ENCODE peak calls at places on chromosomes 11 and 22, in seven cellular contexts. Y is NCI-H774; S is HL-60; H is cardiac muscle cell; I is PC-3; A is activated CD4-positive, alpha-beta T cell treated with anti-CD3 and anti-CD28 coated beads, Interleukin-2, amount 50 U/mL, for 48 hours; J is aorta. C is an unnamed sample.
A peak's percentile ranks its signal among the peaks of the same experiment; 100 is the strongest.

GRCh38 chr11:134423106-134423505 is 11.1 kb upstream of the B3GAT1 start:
- DNase-seq in Y (no peak), S (no peak), H (no peak), I (no peak), A (no peak), J (no peak), C (no peak)

GRCh38 chr22:49151256-49152131 is 676.2 kb downstream of the BRD1 start:
- DNase-seq in Y (no peak), S (no peak), H (no peak), I (no peak), A (no peak), J (no peak), C (no peak)

GRCh38 chr22:45828836-45829235 is 148.1 kb downstream of the WNT7B start:
- DNase-seq in Y (no peak), S (no peak), H (no peak), I (no peak), A (no peak), J (no peak), C (no peak)

GRCh38 chr11:22688914-22689313 is 22.5 kb downstream of the GAS2 start:
- DNase-seq in Y (no peak), S (no peak), H (no peak), I (no peak), A (no peak), J (no peak), C (no peak)

GRCh38 chr11:1375955-1376258 is 13.8 kb upstream of the BRSK2 start:
- DNase-seq in Y (no peak), S (no peak), H (no peak), I (no peak), A (no peak), J (peak; percentile 41), C (no peak)

GRCh38 chr22:42937164-42937854 is 77.6 kb downstream of the PACSIN2 start:
- DNase-seq in Y (no peak), S (peak; percentile 89), H (no peak), I (peak; percentile 79), A (peak; percentile 53), J (peak; percentile 83), C (no peak)

GRCh38 chr22:46417268-46417580 is 81.7 kb downstream of the TRMU start:
- DNase-seq in Y (no peak), S (no peak), H (no peak), I (no peak), A (no peak), J (no peak), C (no peak)

GRCh38 chr22:48937032-48937639 is 890.5 kb downstream of the BRD1 start:
- DNase-seq in Y (no peak), S (no peak), H (no peak), I (no peak), A (no peak), J (no peak), C (no peak)

GRCh38 chr11:73163638-73164174 is 21.6 kb upstream of the FCHSD2 start:
- DNase-seq in Y (no peak), S (no peak), H (no peak), I (no peak), A (no peak), J (no peak), C (no peak)

GRCh38 chr11:126313826-126314225 is 10.0 kb downstream of the DCPS start:
- DNase-seq in Y (no peak), S (no peak), H (no peak), I (no peak), A (no peak), J (no peak), C (no peak)

GRCh38 chr11:81658722-81659121 is 1074.9 kb downstream of the FAM181B start:
- DNase-seq in Y (no peak), S (peak; percentile 21), H (no peak), I (peak; percentile 38), A (peak; percentile 6), J (no peak), C (no peak)

GRCh38 chr11:59680287-59681154 is 11.7 kb upstream of the PATL1 start:
- DNase-seq in Y (peak; percentile 41), S (peak; percentile 80), H (peak; percentile 85), I (peak; percentile 87), A (peak; percentile 52), J (peak; percentile 75), C (peak; percentile 29)

GRCh38 chr11:64011371-64011770 is 24.4 kb upstream of the FLRT1 start:
- DNase-seq in Y (no peak), S (no peak), H (no peak), I (no peak), A (no peak), J (no peak), C (no peak)

GRCh38 chr11:61855939-61856730 is 28.0 kb downstream of the FADS2 start:
- DNase-seq in Y (no peak), S (no peak), H (no peak), I (no peak), A (no peak), J (no peak), C (no peak)

C was measured in NCI-H2029.